ENCODE peak calls at places on chromosomes 11 and 22, in ten cellular contexts. D is left lung; X is CD4-positive, alpha-beta T cell; K is sigmoid colon; I is transverse colon; H is heart right ventricle; Z is mucosa of descending colon; Q is psoas muscle; R is Peyer's patch; B is fibroblast of lung. U is an unnamed sample.

GRCh38 chr11:8038811-8039529 is 42.0 kb upstream of the TUB start:
- DNase-seq in D (no peak), X (no peak), K (no peak), I (no peak), H (no peak), Z (no peak), Q (no peak), R (no peak), B (no peak), U (no peak)

GRCh38 chr11:134275534-134276395 is at the start of gene GLB1L3:
- DNase-seq in D (no peak), X (peak; percentile 62), K (no peak), I (peak; percentile 33), H (no peak), Z (peak; percentile 29), Q (no peak), R (no peak), B (peak; percentile 21), U (peak; percentile 70)

GRCh38 chr11:66564984-66565383 is 3.4 kb downstream of the CTSF start:
- DNase-seq in D (no peak), X (no peak), K (no peak), I (no peak), H (no peak), Z (no peak), Q (no peak), R (no peak), B (no peak), U (no peak)

GRCh38 chr22:41910050-41910598 is 4.8 kb downstream of the SHISA8 start:
- DNase-seq in D (no peak), X (no peak), K (no peak), I (no peak), H (no peak), Z (no peak), Q (no peak), R (no peak), B (no peak), U (no peak)

GRCh38 chr22:27799334-27800249 is 2.0 kb downstream of the MN1 start:
- DNase-seq in D (no peak), X (no peak), K (no peak), I (no peak), H (no peak), Z (no peak), Q (peak; percentile 53), R (no peak), B (peak; percentile 37), U (no peak)

GRCh38 chr22:39092111-39092867 is 4.8 kb upstream of the APOBEC3H start:
- DNase-seq in D (peak; percentile 5), X (no peak), K (no peak), I (no peak), H (no peak), Z (no peak), Q (no peak), R (no peak), B (no peak), U (no peak)

GRCh38 chr11:68673291-68673930 is 10.9 kb upstream of the GAL start:
- DNase-seq in D (peak; percentile 12), X (no peak), K (no peak), I (no peak), H (no peak), Z (no peak), Q (no peak), R (no peak), B (peak; percentile 16), U (no peak)

GRCh38 chr11:93543292-93543977 is at the start of gene SMCO4:
- DNase-seq in D (peak; percentile 97), X (peak; percentile 36), K (peak; percentile 88), I (peak; percentile 89), H (peak; percentile 84), Z (peak; percentile 90), Q (peak; percentile 89), R (peak; percentile 91), B (peak; percentile 68), U (peak; percentile 61)

GRCh38 chr22:28051787-28052356 is 132.8 kb upstream of the PITPNB start:
- DNase-seq in D (no peak), X (no peak), K (peak; percentile 84), I (peak; percentile 67), H (peak; percentile 72), Z (peak; percentile 76), Q (peak; percentile 72), R (peak; percentile 76), B (peak; percentile 51), U (no peak)

GRCh38 chr22:45537734-45538181 is 35.1 kb downstream of the FBLN1 start:
- DNase-seq in D (peak; percentile 77), X (no peak), K (peak; percentile 90), I (peak; percentile 41), H (peak; percentile 36), Z (peak; percentile 30), Q (peak; percentile 55), R (no peak), B (peak; percentile 93), U (no peak)

GRCh38 chr11:12499071-12499470 is 121.7 kb downstream of the PARVA start:
- DNase-seq in D (no peak), X (no peak), K (no peak), I (no peak), H (no peak), Z (no peak), Q (no peak), R (no peak), B (no peak), U (no peak)

GRCh38 chr22:50523806-50524663 is 1.4 kb downstream of the SCO2 start:
- DNase-seq in D (peak; percentile 79), X (no peak), K (peak; percentile 69), I (peak; percentile 43), H (no peak), Z (no peak), Q (no peak), R (peak; percentile 71), B (no peak), U (no peak)

GRCh38 chr11:65219930-65220213 is 38.1 kb downstream of the CAPN1 start:
- DNase-seq in D (no peak), X (no peak), K (no peak), I (no peak), H (no peak), Z (no peak), Q (no peak), R (no peak), B (peak; percentile 9), U (no peak)

GRCh38 chr11:118529584-118530175 is 1.3 kb upstream of the TMEM25 start:
- DNase-seq in D (no peak), X (no peak), K (no peak), I (no peak), H (no peak), Z (no peak), Q (no peak), R (peak; percentile 64), B (no peak), U (no peak)

GRCh38 chr11:55401011-55401410 is 33.2 kb downstream of the OR4A15 start:
- DNase-seq in D (no peak), X (no peak), K (no peak), I (no peak), H (no peak), Z (no peak), Q (no peak), R (no peak), B (no peak), U (no peak)
- H3K9me3 ChIP-seq in D (no peaks in the 10 kb centered on the region), X (no peaks in the 10 kb centered on the region), K (no peaks in the 10 kb centered on the region), I (peaks cover 3% of the 10 kb centered on the region), H (peaks cover 14% of the 10 kb centered on the region), Z (peaks cover 48% of the 10 kb centered on the region), Q (no peaks in the 10 kb centered on the region), R (no peaks in the 10 kb centered on the region), B (no peaks in the 10 kb centered on the region), U (peaks cover 3% of the 10 kb centered on the region)

DNA sequence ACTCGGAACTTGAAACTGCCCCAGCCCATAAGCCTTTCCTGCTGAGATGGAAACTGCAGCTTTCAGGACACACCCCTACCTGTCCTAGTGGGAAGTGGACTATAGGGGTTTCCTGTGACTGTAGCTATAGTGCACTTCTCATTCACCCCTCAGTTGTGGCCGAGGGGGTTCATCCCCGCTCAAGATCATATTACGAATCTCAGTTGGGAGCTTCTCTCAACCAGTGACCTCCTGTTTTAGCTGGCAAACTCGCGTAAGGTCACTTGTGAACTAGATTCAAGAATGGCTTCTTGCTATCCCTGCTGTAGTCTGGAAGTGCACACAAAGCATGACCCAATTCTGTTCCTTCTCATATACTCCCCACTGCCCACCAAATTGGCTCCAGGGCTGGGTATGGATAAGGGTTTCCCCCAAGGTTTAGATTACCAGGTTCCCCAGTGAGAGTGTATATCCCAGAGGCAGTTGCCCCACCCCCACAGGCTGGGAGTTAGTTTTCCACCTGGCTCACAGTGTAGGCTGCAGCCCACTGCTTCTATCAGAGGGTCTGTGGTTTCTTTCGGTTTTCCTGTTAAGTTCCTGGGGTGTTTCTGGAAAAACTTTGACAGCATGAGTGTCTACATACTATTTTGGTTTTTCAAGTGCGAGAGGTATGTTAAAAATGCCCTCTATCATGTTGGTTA is 812.9 kb downstream of the JRKL start:
- DNase-seq in D (no peak), X (no peak), K (no peak), I (no peak), H (no peak), Z (no peak), Q (no peak), R (no peak), B (no peak), U (no peak)
- H3K9me3 ChIP-seq in D (no peaks in the 10 kb centered on the region), X (peaks cover 5% of the 10 kb centered on the region), K (no peaks in the 10 kb centered on the region), I (no peaks in the 10 kb centered on the region), H (no peaks in the 10 kb centered on the region), Z (no peaks in the 10 kb centered on the region), Q (no peaks in the 10 kb centered on the region), R (no peaks in the 10 kb centered on the region), B (no peaks in the 10 kb centered on the region), U (no peaks in the 10 kb centered on the region)

DNA sequence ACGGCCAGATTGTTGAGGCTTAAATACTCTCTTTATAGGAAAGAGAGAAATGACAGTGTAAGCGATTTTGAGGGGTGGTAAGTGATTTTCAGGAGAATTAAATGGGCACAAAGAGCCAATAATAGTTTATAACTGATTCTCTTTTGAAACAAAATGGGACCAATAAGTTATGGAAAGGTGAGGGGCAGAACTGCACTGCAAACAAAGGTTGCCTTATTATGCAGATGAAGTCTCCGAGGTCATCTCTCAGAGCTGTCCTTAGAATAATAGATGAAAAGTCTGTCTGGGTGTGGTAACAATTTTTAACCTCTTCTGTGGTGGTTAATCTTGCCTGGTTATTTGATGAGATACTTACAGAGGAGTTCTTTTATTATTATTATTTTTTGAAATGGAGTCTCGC is 14.7 kb upstream of the CRTAM start:
- DNase-seq in D (no peak), X (no peak), K (no peak), I (no peak), H (no peak), Z (no peak), Q (no peak), R (no peak), B (no peak), U (no peak)
- H3K9me3 ChIP-seq in D (no peaks in the 10 kb centered on the region), X (peaks cover 7% of the 10 kb centered on the region), K (peaks cover 2% of the 10 kb centered on the region), I (no peaks in the 10 kb centered on the region), H (peaks cover 5% of the 10 kb centered on the region), Z (peaks cover 6% of the 10 kb centered on the region), Q (no peaks in the 10 kb centered on the region), R (no peaks in the 10 kb centered on the region), B (no peaks in the 10 kb centered on the region), U (no peaks in the 10 kb centered on the region)

DNA sequence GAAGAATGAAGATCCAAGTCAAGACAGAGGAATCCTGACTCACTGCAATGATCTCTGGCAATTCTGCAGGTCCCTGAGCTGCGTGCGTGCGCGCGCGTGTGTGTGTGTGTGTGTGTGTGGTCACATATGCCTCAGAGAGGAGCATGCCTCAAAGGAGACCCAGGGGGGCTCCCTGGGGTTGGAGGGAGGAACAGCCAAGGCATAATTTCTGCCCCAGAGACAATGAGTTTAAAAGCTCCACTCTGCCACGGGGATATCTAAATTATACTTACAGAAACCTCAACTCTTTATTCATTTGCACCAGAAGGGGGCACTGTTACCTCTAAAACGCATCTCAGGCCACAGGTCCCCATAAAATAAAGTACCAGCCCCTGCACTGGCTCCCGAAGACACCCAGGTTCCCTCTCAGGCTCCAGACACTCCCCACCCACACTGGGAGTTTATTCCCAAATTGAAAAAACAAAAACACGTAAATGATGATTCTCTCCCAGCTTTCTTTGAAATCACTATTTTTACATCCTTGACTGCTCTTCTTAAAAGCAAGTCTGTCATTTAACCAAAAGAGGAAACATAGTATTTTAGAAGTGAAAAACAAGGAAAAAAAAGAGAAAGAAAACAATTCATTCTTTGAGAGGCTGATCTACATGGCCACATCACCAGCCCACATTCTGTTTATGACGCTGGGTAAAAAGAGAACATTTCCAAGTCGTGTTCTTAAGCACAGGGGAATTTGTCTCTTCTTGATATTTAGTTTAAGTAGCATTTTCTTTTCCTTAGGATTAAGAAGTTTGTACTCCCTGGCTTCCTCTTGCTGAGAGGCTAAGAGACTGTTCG is 400.9 kb downstream of the LARGE1 start:
- DNase-seq in D (no peak), X (no peak), K (no peak), I (peak; percentile 22), H (peak; percentile 63), Z (peak; percentile 74), Q (peak; percentile 17), R (no peak), B (peak; percentile 58), U (no peak)
- H3K9me3 ChIP-seq in D (no peaks in the 10 kb centered on the region), X (no peaks in the 10 kb centered on the region), K (no peaks in the 10 kb centered on the region), I (no peaks in the 10 kb centered on the region), H (peaks cover 5% of the 10 kb centered on the region), Z (no peaks in the 10 kb centered on the region), Q (peaks cover 9% of the 10 kb centered on the region), R (no peaks in the 10 kb centered on the region), B (no peaks in the 10 kb centered on the region), U (no peaks in the 10 kb centered on the region)

U was measured in T-helper 17 cell.